ENCODE peak calls at places on chromosomes 13 and 19, in seven cellular contexts. R, T, D, M, N, Y and L are unnamed samples.
A peak's percentile ranks its signal among the peaks of the same experiment; 100 is the strongest.

GRCh38 chr13:41694902-41695301 is 237.6 kb downstream of the RGCC start:
- DNase-seq in R (peak; percentile 87), T (peak; percentile 81), D (no peak), M (peak; percentile 40), N (peak; percentile 61), Y (peak; percentile 21), L (peak; percentile 25)

GRCh38 chr13:43261018-43261417 is 237.6 kb downstream of the DNAJC15 start:
- DNase-seq in R (peak; percentile 72), T (no peak), D (no peak), M (no peak), N (no peak), Y (no peak), L (no peak)

GRCh38 chr19:40599331-40600085 is 1.7 kb upstream of the LTBP4 start:
- DNase-seq in R (peak; percentile 7), T (no peak), D (peak; percentile 48), M (no peak), N (no peak), Y (peak; percentile 37), L (no peak)

GRCh38 chr13:64553411-64554129 is 2676.6 kb downstream of the PCDH9 start:
- DNase-seq in R (peak; percentile 46), T (no peak), D (no peak), M (no peak), N (no peak), Y (no peak), L (no peak)

GRCh38 chr13:104759069-104759468 is 1692.9 kb upstream of the SLC10A2 start:
- DNase-seq in R (no peak), T (no peak), D (no peak), M (no peak), N (no peak), Y (no peak), L (no peak)

GRCh38 chr13:60591348-60591747 is 194.3 kb downstream of the TDRD3 start:
- DNase-seq in R (peak; percentile 62), T (no peak), D (no peak), M (no peak), N (no peak), Y (no peak), L (no peak)

GRCh38 chr13:75415720-75416119 is 66.2 kb downstream of the TBC1D4 start:
- DNase-seq in R (peak; percentile 73), T (no peak), D (no peak), M (no peak), N (no peak), Y (no peak), L (no peak)

GRCh38 chr13:41017153-41017552 is 2.0 kb downstream of the ELF1 start:
- DNase-seq in R (no peak), T (no peak), D (no peak), M (peak; percentile 47), N (no peak), Y (no peak), L (peak; percentile 43)

GRCh38 chr19:43726736-43727592 is 11.1 kb downstream of the IRGC start:
- DNase-seq in R (no peak), T (no peak), D (no peak), M (peak; percentile 15), N (no peak), Y (peak; percentile 65), L (no peak)

GRCh38 chr19:7820588-7820987 is 9.4 kb upstream of the EVI5L start:
- DNase-seq in R (no peak), T (no peak), D (no peak), M (no peak), N (no peak), Y (no peak), L (no peak)

GRCh38 chr19:32053366-32053765 is 292.0 kb upstream of the ZNF507 start:
- DNase-seq in R (no peak), T (no peak), D (no peak), M (no peak), N (no peak), Y (no peak), L (no peak)

GRCh38 chr13:72113070-72113469 is 246.1 kb upstream of the DACH1 start:
- DNase-seq in R (no peak), T (no peak), D (no peak), M (no peak), N (no peak), Y (no peak), L (no peak)

DNA sequence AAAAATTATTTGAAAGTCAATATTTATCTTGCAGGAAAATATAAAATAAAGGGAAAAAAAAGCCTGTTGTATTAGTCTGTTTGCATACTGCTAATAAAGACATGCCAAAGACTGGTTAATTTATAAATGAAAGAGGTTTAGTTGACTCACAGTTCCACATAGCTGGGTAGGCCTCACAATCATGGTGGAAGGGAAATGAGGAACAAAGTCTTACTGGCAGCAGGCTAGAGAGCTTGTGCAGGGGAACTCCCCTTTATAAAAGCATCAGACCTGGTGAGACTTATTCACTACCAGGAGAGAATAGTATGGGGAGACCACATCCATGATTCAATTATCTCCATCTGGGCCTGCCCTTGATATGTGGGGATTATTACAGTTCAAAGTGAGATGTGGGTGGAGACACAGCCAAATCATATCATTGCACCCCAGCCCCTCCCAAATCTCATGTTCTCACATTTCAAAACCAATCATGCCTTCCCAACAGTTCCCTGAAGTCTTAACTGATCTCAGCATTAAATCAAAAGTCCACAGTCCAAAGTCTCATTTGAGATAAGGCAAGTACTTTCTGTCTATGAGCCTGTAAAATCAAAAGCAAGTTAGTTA is 1416.5 kb upstream of the SPRY2 start:
- DNase-seq in R (no peak), T (no peak), D (no peak), M (no peak), N (no peak), Y (no peak), L (no peak)
- H3K27me3 ChIP-seq in R (no peaks in the 10 kb centered on the region), T (no peaks in the 10 kb centered on the region), D (no peaks in the 10 kb centered on the region), M (no peaks in the 10 kb centered on the region), N (no peaks in the 10 kb centered on the region), Y (no peaks in the 10 kb centered on the region), L (no peaks in the 10 kb centered on the region)

DNA sequence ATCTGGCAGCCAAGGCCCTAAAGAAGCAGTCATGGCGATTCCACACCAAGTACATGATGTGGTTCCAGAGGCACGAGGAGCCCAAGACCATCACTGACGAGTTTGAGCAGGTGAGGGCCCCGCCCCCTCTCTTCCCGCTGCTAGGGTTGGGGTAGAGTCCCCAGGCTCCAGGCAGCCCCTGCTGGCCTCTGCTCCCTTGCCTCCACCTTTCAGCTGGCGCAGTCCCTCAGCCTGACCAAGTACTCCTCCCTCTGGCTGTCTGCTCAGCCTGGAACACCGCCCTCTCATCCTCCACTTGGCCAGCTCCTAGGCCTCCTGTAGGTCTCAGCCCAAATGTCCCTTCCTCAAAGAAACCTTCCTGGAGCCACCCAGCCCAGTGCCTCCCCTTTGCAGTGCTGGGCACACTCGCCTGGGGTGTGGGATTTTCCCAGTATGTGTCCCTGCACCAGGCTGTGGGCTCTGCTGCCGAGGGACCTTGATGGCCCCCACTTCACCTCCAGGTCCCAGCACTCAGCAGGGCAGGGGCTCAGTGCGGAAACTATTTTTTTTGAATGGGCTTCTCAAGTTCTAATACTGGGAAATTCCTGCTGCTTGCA is 5.7 kb downstream of the LENG1 start:
- DNase-seq in R (no peak), T (no peak), D (no peak), M (no peak), N (no peak), Y (no peak), L (peak; percentile 7)
- H3K27ac ChIP-seq in R (no peak overlapping the region), T (no peak overlapping the region), D (no peak overlapping the region), M (no peak overlapping the region), N (peak overlapping the region; percentile 25), Y (no peak overlapping the region), L (no peak overlapping the region)

GRCh38 chr19:1720237-1720636 is 33.1 kb upstream of the ONECUT3 start:
- DNase-seq in R (no peak), T (no peak), D (no peak), M (no peak), N (no peak), Y (no peak), L (no peak)

GRCh38 chr19:1717200-1717969 is 35.9 kb upstream of the ONECUT3 start:
- DNase-seq in R (no peak), T (no peak), D (no peak), M (no peak), N (no peak), Y (no peak), L (no peak)

GRCh38 chr19:1719519-1719918 is 33.8 kb upstream of the ONECUT3 start:
- DNase-seq in R (no peak), T (no peak), D (no peak), M (no peak), N (no peak), Y (no peak), L (no peak)

GRCh38 chr19:1717970-1718264 is 35.4 kb upstream of the ONECUT3 start:
- DNase-seq in R (no peak), T (no peak), D (no peak), M (no peak), N (no peak), Y (no peak), L (no peak)

DNA sequence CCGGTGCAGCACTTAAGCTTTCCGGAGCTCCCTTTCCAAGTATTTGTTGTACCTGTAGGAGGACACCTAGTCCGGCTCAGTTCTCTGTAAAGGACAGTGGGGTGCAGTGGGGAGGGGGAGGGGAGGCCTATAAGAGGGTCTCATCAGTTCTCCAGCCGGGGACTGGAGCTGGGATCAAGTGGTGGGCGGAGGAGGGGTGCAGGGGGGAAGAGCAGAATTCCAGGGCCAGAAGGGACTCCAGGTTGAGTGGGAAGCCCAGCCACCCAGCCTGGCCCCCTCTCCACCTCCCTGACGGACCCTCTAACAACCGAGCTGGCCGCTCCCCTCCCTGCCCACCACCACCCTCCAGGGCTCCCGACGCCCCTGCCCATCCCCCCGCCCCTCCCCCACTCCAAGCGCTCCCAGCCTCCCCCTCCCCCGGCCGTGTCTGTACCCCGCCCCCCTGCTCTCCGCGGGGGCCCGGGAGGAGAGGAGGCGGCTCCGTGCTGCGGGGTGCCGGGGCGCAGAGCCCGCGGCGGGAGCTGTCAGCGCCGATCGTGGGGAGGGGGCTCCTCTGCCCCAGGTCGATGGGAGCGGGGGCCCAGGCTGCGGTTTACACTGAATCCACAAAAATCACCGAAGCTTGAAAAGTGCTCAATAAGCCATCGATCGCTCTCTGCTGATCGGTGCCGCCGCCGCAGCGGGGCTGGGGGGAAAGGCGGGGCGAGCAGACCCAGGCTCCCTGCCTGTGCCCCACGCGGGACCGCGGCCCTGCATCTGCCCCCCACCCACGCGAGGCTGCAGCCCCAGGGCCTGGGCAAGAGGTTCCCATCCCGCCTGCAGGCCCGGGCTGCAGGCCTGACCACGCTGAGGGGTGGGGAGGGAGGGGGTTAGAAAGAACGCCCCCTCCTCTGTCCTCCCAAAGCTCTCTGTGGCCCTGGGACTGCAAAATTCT is 34.7 kb upstream of the ONECUT3 start:
- DNase-seq in R (no peak), T (no peak), D (no peak), M (no peak), N (no peak), Y (no peak), L (no peak)
- H3K27me3 ChIP-seq in R (no peaks in the 10 kb centered on the region), T (no peaks in the 10 kb centered on the region), D (no peaks in the 10 kb centered on the region), M (peaks cover 16% of the 10 kb centered on the region), N (peaks cover 45% of the 10 kb centered on the region), Y (peaks cover 90% of the 10 kb centered on the region), L (peaks cover 70% of the 10 kb centered on the region)

GRCh38 chr13:39820606-39821005 is 165.1 kb downstream of the COG6 start:
- DNase-seq in R (no peak), T (no peak), D (no peak), M (no peak), N (no peak), Y (no peak), L (no peak)

GRCh38 chr13:39818953-39819352 is 163.5 kb downstream of the COG6 start:
- DNase-seq in R (no peak), T (no peak), D (no peak), M (no peak), N (no peak), Y (no peak), L (no peak)

GRCh38 chr13:39822437-39822836 is 167.0 kb downstream of the COG6 start:
- DNase-seq in R (no peak), T (no peak), D (no peak), M (no peak), N (no peak), Y (no peak), L (no peak)

GRCh38 chr13:39823063-39823713 is 167.7 kb downstream of the COG6 start:
- DNase-seq in R (no peak), T (no peak), D (no peak), M (no peak), N (no peak), Y (no peak), L (no peak)

GRCh38 chr13:39821977-39822376 is 166.5 kb downstream of the COG6 start:
- DNase-seq in R (no peak), T (no peak), D (no peak), M (no peak), N (no peak), Y (no peak), L (no peak)
- H3K27ac ChIP-seq in R (no peak overlapping the region), T (no peak overlapping the region), D (no peak overlapping the region), M (no peak overlapping the region), N (no peak overlapping the region), Y (no peak overlapping the region), L (no peak overlapping the region)